ENCODE peak calls at places on chromosomes 4 and X, in four cellular contexts. K is neural progenitor cell, D is adrenal gland, V is suprapubic skin. Z is an unnamed sample.

GRCh38 chr4:20074450-20074849 is 177.3 kb upstream of the SLIT2 start:
- DNase-seq in K (no peak), D (no peak), V (no peak), Z (peak; percentile 41)

GRCh38 chr4:171629737-171630136 is 183.5 kb upstream of the GALNTL6 start:
- DNase-seq in K (peak; percentile 25), D (no peak), V (no peak), Z (no peak)

GRCh38 chr4:98283219-98284199 is 22.3 kb downstream of the RAP1GDS1 start:
- DNase-seq in K (no peak), D (no peak), V (no peak), Z (peak; percentile 24)

GRCh38 chr4:1997712-1998111 is 11.1 kb downstream of the NELFA start:
- DNase-seq in K (no peak), D (no peak), V (no peak), Z (no peak)

GRCh38 chr4:38753021-38753806 is 29.6 kb downstream of the TLR10 start:
- DNase-seq in K (peak; percentile 97), D (peak; percentile 85), V (peak; percentile 88), Z (peak; percentile 100)

GRCh38 chr4:159137176-159137575 is 34.3 kb downstream of the RAPGEF2 start:
- DNase-seq in K (peak; percentile 24), D (no peak), V (no peak), Z (no peak)

GRCh38 chr4:108783666-108784463 is 21.0 kb upstream of the ETNPPL start:
- DNase-seq in K (no peak), D (no peak), V (no peak), Z (peak; percentile 31)

GRCh38 chr4:5701971-5702370 is 6.4 kb downstream of the EVC2 start:
- DNase-seq in K (no peak), D (no peak), V (no peak), Z (no peak)

GRCh38 chr4:42656986-42657792 is at the start of gene ATP8A1:
- DNase-seq in K (peak; percentile 97), D (peak; percentile 94), V (peak; percentile 94), Z (peak; percentile 94)

GRCh38 chr4:123415977-123416376 is 19.4 kb downstream of the SPRY1 start:
- DNase-seq in K (no peak), D (no peak), V (no peak), Z (peak; percentile 61)

GRCh38 chr4:10808591-10808990 is 124.0 kb upstream of the CLNK start:
- DNase-seq in K (no peak), D (no peak), V (no peak), Z (no peak)

GRCh38 chrX:77597090-77597489 is 149.9 kb downstream of the FGF16 start:
- DNase-seq in K (no peak), D (no peak), V (no peak), Z (peak; percentile 2)

GRCh38 chrX:129549124-129549523 is 9.1 kb downstream of the OCRL start:
- DNase-seq in K (no peak), D (peak; percentile 77), V (no peak), Z (no peak)

GRCh38 chr4:4311193-4311592 is 21.1 kb downstream of the ZBTB49 start:
- DNase-seq in K (no peak), D (no peak), V (no peak), Z (no peak)

GRCh38 chr4:2251073-2251794 is 9.3 kb upstream of the HAUS3 start:
- DNase-seq in K (no peak), D (no peak), V (peak; percentile 67), Z (no peak)

GRCh38 chrX:39158801-39159657 is 357.8 kb downstream of the MID1IP1 start:
- DNase-seq in K (no peak), D (peak; percentile 56), V (no peak), Z (no peak)

GRCh38 chrX:101195442-101196173 is 24.0 kb upstream of the DRP2 start:
- DNase-seq in K (no peak), D (no peak), V (no peak), Z (no peak)

GRCh38 chrX:39693298-39693697 is 404.5 kb downstream of the BCOR start:
- DNase-seq in K (peak; percentile 50), D (no peak), V (no peak), Z (peak; percentile 45)

GRCh38 chr4:40842725-40843401 is 93.1 kb downstream of the NSUN7 start:
- DNase-seq in K (peak; percentile 61), D (no peak), V (no peak), Z (no peak)

GRCh38 chr4:184384056-184384809 is 90.1 kb downstream of the IRF2 start:
- DNase-seq in K (peak; percentile 27), D (peak; percentile 82), V (no peak), Z (peak; percentile 28)

GRCh38 chrX:9923357-9923756 is 43.8 kb upstream of the CLDN34 start:
- DNase-seq in K (no peak), D (no peak), V (no peak), Z (no peak)

GRCh38 chr4:135834471-135834870 is 1632.9 kb upstream of the PABPC4L start:
- DNase-seq in K (no peak), D (no peak), V (no peak), Z (no peak)

GRCh38 chrX:50812995-50813842 is 775 bp downstream of the SHROOM4 start:
- DNase-seq in K (peak; percentile 55), D (no peak), V (no peak), Z (peak; percentile 43)

GRCh38 chr4:163878336-163879121 is 384.0 kb downstream of the TMA16 start:
- DNase-seq in K (no peak), D (no peak), V (no peak), Z (no peak)

GRCh38 chr4:135365065-135365464 is 1163.5 kb upstream of the PABPC4L start:
- DNase-seq in K (no peak), D (no peak), V (no peak), Z (no peak)

GRCh38 chrX:116298956-116299355 is 128.4 kb downstream of the AGTR2 start:
- DNase-seq in K (no peak), D (no peak), V (no peak), Z (no peak)

GRCh38 chr4:88623097-88623496 is 30.8 kb downstream of the HERC3 start:
- DNase-seq in K (no peak), D (peak; percentile 73), V (no peak), Z (no peak)

GRCh38 chr4:165294907-165295306 is 32.6 kb upstream of the MSMO1 start:
- DNase-seq in K (peak; percentile 32), D (no peak), V (no peak), Z (no peak)

GRCh38 chrX:132226169-132226568 is 6.9 kb upstream of the RAP2C start:
- DNase-seq in K (no peak), D (no peak), V (no peak), Z (peak; percentile 35)

GRCh38 chr4:24843121-24843520 is 47.7 kb downstream of the SOD3 start:
- DNase-seq in K (no peak), D (no peak), V (no peak), Z (no peak)

GRCh38 chr4:101155368-101155767 is 192.0 kb downstream of the PPP3CA start:
- DNase-seq in K (peak; percentile 21), D (no peak), V (no peak), Z (no peak)

GRCh38 chr4:123547818-123548200 is 151.2 kb downstream of the SPRY1 start:
- DNase-seq in K (no peak), D (no peak), V (no peak), Z (no peak)

GRCh38 chr4:158161561-158162354 is 11.1 kb downstream of the GASK1B start:
- DNase-seq in K (peak; percentile 17), D (peak; percentile 83), V (no peak), Z (no peak)

GRCh38 chr4:23878235-23878861 is 11.5 kb downstream of the PPARGC1A start:
- DNase-seq in K (no peak), D (no peak), V (no peak), Z (no peak)

GRCh38 chr4:56657128-56657527 is 24.0 kb downstream of the HOPX start:
- DNase-seq in K (no peak), D (no peak), V (no peak), Z (no peak)

GRCh38 chr4:155077860-155078259 is 130.6 kb upstream of the NPY2R start:
- DNase-seq in K (peak; percentile 28), D (no peak), V (no peak), Z (no peak)

GRCh38 chr4:1792832-1793495 is at the start of gene FGFR3:
- DNase-seq in K (peak; percentile 85), D (no peak), V (no peak), Z (peak; percentile 34)

GRCh38 chrX:19804168-19804567 is 83.2 kb downstream of the SH3KBP1 start:
- DNase-seq in K (no peak), D (no peak), V (no peak), Z (no peak)
- H3K9me3 ChIP-seq in K (no peaks in the 10 kb centered on the region), D (no peaks in the 10 kb centered on the region), V (no peaks in the 10 kb centered on the region), Z (no peaks in the 10 kb centered on the region)

GRCh38 chr4:121462660-121463261 is 81.9 kb upstream of the QRFPR start:
- DNase-seq in K (peak; percentile 85), D (peak; percentile 71), V (no peak), Z (peak; percentile 85)
- TF ChIP-seq CTCF in K (peak; percentile 80), D (peak; percentile 60), V (no peak), Z (peak; percentile 86)

GRCh38 chr4:142565771-142566170 is 280.3 kb downstream of the INPP4B start:
- DNase-seq in K (no peak), D (no peak), V (no peak), Z (no peak)
- H3K27ac ChIP-seq in K (no peak overlapping the region), D (peak overlapping the region; percentile 26), V (no peak overlapping the region), Z (no peak overlapping the region)

GRCh38 chr4:28432348-28433025 is 1571.8 kb downstream of the STIM2 start:
- DNase-seq in K (no peak), D (no peak), V (no peak), Z (no peak)
- H3K9me3 ChIP-seq in K (no peaks in the 10 kb centered on the region), D (no peaks in the 10 kb centered on the region), V (no peaks in the 10 kb centered on the region), Z (no peaks in the 10 kb centered on the region)

GRCh38 chrX:154317391-154318000 is 21.9 kb downstream of the TKTL1 start:
- DNase-seq in K (peak; percentile 55), D (no peak), V (no peak), Z (peak; percentile 52)
- TF ChIP-seq CTCF in K (peak; percentile 48), D (peak; percentile 50), V (no peak), Z (peak; percentile 60)

GRCh38 chrX:69361286-69361926 is 142.7 kb upstream of the NALF2 start:
- DNase-seq in K (no peak), D (no peak), V (no peak), Z (no peak)
- H3K27ac ChIP-seq in K (no peak overlapping the region), D (no peak overlapping the region), V (no peak overlapping the region), Z (no peak overlapping the region)

GRCh38 chr4:205097-205756 is 80.9 kb downstream of the ZNF718 start:
- DNase-seq in K (no peak), D (no peak), V (no peak), Z (no peak)

GRCh38 chr4:200936-201335 is 76.6 kb downstream of the ZNF718 start:
- DNase-seq in K (no peak), D (no peak), V (no peak), Z (no peak)

GRCh38 chr4:211033-211511 is 86.8 kb downstream of the ZNF718 start:
- DNase-seq in K (no peak), D (no peak), V (no peak), Z (no peak)

DNA sequence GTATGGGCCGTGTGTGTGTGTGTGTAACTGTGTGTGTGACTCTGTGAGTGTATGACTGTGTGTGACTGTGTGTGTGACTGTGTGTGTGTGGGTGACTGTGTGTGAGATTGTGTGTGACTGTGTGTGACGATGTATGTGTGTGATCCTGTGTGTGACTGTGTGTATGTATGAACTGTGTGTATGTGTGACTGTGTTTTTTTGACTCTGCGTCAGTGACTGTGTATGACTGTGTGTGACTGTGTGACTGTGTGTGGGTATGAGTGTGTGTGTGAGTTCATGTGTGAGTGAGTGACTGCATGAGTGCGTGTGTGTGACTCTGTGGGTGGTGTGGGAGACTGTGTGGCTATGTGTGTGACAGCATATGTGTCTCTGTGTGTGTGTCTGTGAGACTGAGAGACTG is 81.8 kb downstream of the ZNF718 start:
- DNase-seq in K (no peak), D (no peak), V (no peak), Z (no peak)
- H3K9me3 ChIP-seq in K (peaks cover 12% of the 10 kb centered on the region), D (peaks cover 7% of the 10 kb centered on the region), V (peaks cover 13% of the 10 kb centered on the region), Z (no peaks in the 10 kb centered on the region)